ENCODE peak calls at places on chromosomes 11 and 22, in five cellular contexts. G, D, V, J and N are unnamed samples.

GRCh38 chr11:94314064-94314463 is 9.7 kb downstream of the IZUMO1R start:
- DNase-seq in G (no peak), J (no peak), V (no peak), D (no peak), N (no peak)

GRCh38 chr11:68118753-68119448 is 2.3 kb downstream of the CHKA start:
- DNase-seq in V (no peak), J (no peak), G (no peak), D (peak), N (peak)

GRCh38 chr11:85299247-85299646 is 327.9 kb downstream of the DLG2 start:
- DNase-seq in V (no peak), G (no peak), J (no peak), D (no peak), N (no peak)

GRCh38 chr11:10328314-10329090 is 23.6 kb downstream of the ADM start:
- DNase-seq in G (no peak), V (no peak), D (no peak), J (no peak), N (no peak)

GRCh38 chr11:27239305-27239942 is 123.6 kb downstream of the CCDC34 start:
- DNase-seq in J (no peak), D (no peak), V (no peak), G (no peak), N (no peak)

GRCh38 chr11:30422828-30423648 is 100.1 kb downstream of the ARL14EP start:
- DNase-seq in D (no peak), V (no peak), J (no peak), G (no peak), N (no peak)

GRCh38 chr11:22859756-22860155 is 518 bp downstream of the CCDC179 start:
- DNase-seq in D (no peak), J (no peak), V (no peak), G (no peak), N (no peak)

GRCh38 chr11:75734491-75735180 is 17.0 kb downstream of the MOGAT2 start:
- DNase-seq in V (no peak), G (no peak), J (peak), D (no peak), N (no peak)

GRCh38 chr11:15468471-15468870 is 353.7 kb downstream of the INSC start:
- DNase-seq in V (no peak), J (no peak), D (no peak), G (no peak), N (no peak)

GRCh38 chr11:15472405-15472799 is 357.7 kb downstream of the INSC start:
- DNase-seq in J (no peak), V (peak), D (no peak), G (no peak), N (no peak)

GRCh38 chr11:15471028-15471708 is 356.4 kb downstream of the INSC start:
- DNase-seq in J (no peak), D (no peak), V (no peak), G (no peak), N (no peak)

GRCh38 chr11:15473954-15474837 is 359.5 kb downstream of the INSC start:
- DNase-seq in G (no peak), D (no peak), J (no peak), V (no peak), N (no peak)

GRCh38 chr11:15471709-15472404 is 357.1 kb downstream of the INSC start:
- DNase-seq in G (no peak), J (no peak), V (no peak), D (no peak), N (no peak)
- TF ChIP-seq FOXM1 in G (no peak), J (no peak), V (no peak), D (no peak), N (no peak)

DNA sequence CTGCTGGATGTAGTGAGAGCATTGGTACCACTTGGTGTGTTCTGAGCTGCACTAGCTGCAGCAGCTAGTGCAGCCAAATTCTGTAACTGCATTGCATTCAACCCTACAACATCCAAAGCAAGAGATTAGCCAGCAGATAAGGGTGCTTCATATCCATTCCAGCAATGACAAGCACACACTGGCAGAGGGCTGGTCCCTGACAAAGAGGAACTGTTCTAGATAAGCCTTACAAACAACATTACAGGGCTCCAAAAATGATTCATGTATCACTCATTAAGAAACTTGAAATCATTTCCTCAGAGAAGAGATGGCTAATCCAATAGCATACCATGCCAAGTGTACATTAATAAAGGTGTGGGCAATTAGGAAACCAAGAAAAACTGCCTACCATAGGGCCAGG is 28.4 kb upstream of the RAPSN start:
- DNase-seq in D (no peak), J (no peak), G (no peak), V (no peak), N (no peak)
- TF ChIP-seq FOXM1 in D (no peak), J (no peak), G (no peak), V (no peak), N (no peak)

GRCh38 chr11:125426818-125427528 is 69.1 kb downstream of the FEZ1 start:
- DNase-seq in V (no peak), D (no peak), G (no peak), J (no peak), N (no peak)
- TF ChIP-seq FOXM1 in V (no peak), D (no peak), G (no peak), J (no peak), N (no peak)

GRCh38 chr22:24591286-24591830 is 1.5 kb downstream of the LRRC75B start:
- DNase-seq in D (no peak), J (no peak), V (no peak), G (no peak), N (no peak)

GRCh38 chr22:24592144-24592845 is 578 bp downstream of the LRRC75B start:
- DNase-seq in J (no peak), V (no peak), G (no peak), D (no peak), N (no peak)

GRCh38 chr22:24594569-24595120 is 1.8 kb upstream of the LRRC75B start:
- DNase-seq in G (no peak), V (peak), D (no peak), J (no peak), N (no peak)

GRCh38 chr22:24593810-24594568 is 1.1 kb upstream of the LRRC75B start:
- DNase-seq in G (no peak), V (peak), D (no peak), J (peak), N (no peak)

DNA sequence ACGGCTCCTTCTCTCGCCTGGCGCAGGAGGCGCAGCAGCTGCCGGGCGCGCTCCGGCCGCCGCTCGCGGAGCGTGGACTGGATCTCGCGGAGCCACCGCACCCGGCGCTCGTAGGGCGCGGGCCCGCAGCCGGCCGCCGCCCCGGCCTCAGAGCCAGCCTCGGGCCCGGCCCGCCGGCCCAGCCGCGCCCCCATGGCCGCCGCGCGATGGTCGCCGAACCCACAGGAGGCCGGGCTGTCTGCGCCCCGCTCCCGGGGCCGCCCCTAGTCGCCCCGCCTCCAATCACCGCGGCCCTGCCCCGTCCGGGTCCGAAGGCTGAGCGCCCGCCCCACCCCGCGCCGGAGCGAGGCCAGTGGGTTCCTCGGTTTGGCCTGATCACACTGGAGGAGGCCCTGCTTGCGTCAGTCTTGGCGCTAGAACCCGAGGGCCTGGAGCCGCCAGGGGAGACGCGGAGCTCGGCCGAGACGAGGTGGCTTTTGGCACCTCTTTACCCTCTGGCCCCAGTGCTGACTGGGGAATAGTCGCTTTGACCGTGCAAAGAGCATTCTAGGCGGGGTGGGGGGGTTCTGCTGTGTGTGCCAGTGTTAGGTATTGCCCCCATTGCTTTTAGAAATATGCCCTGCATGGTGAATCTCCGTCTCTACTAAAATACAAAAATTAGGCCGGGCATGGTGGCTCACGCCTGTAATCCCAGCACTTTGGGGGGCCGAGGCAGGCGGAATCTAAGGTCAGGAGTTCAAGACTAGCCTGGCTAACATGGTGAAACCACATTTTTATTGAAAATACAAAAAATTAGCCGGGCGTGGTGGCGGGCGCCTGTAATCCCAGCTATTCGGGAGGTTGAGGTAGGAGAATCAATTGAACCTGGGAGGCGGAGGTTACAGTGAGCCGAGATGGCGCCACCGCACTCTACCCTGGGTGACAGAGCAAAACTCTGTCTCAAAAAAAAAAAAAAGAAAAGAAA is at the start of gene LRRC75B:
- DNase-seq in V (peak), G (peak), J (peak), D (peak), N (no peak)
- TF ChIP-seq FOXM1 in V (no peak), G (peak), J (no peak), D (no peak), N (no peak)

GRCh38 chr11:110250168-110250567 is 46.2 kb downstream of the RDX start:
- DNase-seq in J (no peak), G (no peak), D (no peak), V (no peak), N (no peak)

GRCh38 chr11:110251837-110252236 is 44.6 kb downstream of the RDX start:
- DNase-seq in G (no peak), V (no peak), J (no peak), D (no peak), N (no peak)

GRCh38 chr11:110253525-110253924 is 42.9 kb downstream of the RDX start:
- DNase-seq in J (no peak), V (no peak), D (no peak), G (no peak), N (no peak)

GRCh38 chr11:110243804-110244203 is 52.6 kb downstream of the RDX start:
- DNase-seq in V (no peak), J (no peak), G (no peak), D (no peak), N (no peak)

DNA sequence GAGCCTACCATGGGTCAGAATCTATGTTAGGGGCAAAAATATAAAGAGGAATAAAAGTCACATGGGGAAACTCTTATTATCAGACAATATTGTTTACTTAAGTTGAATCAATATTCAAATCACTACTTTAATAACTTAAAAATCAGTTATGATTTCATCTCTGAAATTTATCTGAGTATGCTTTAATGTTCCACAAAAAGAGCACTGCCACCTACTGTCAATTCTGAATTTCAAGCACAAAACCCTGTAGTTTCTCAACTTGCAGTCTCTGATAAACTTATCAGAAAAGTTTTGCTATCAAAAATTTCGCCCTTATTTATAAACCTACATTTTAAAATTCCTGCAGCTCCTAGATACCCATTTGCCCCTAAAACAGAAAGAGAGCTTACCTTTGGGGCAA is 47.3 kb downstream of the RDX start:
- DNase-seq in V (no peak), D (no peak), J (no peak), G (no peak), N (no peak)
- TF ChIP-seq FOXM1 in V (no peak), D (no peak), J (no peak), G (no peak), N (no peak)

GRCh38 chr22:23816552-23816976 is 22.2 kb downstream of the DERL3 start:
- DNase-seq in J (no peak), V (peak), G (no peak), D (no peak), N (no peak)
- TF ChIP-seq FOXM1 in J (no peak), V (no peak), G (no peak), D (no peak), N (no peak)

GRCh38 chr22:25113316-25113721 is 86.3 kb upstream of the CRYBB3 start:
- DNase-seq in V (no peak), D (no peak), G (no peak), J (no peak), N (no peak)
- TF ChIP-seq FOXM1 in V (no peak), D (no peak), G (no peak), J (no peak), N (no peak)

GRCh38 chr11:114301927-114302326 is 5.7 kb downstream of the NNMT start:
- DNase-seq in V (no peak), D (no peak), G (no peak), J (no peak), N (no peak)
- TF ChIP-seq FOXM1 in V (no peak), D (no peak), G (no peak), J (no peak), N (no peak)